ENCODE peak calls at places on chromosomes 1 and 21, in six cellular contexts. G is RWPE1; C is ovary; P is CD8-positive, alpha-beta T cell; Z is CD8-positive, alpha-beta memory T cell; H is A673. R is an unnamed sample.

GRCh38 chr21:17818158-17819113 is 720 bp downstream of the C21orf91 start:
- DNase-seq in G (peak), C (no peak), P (peak), Z (peak), H (peak), R (peak)

GRCh38 chr1:31937300-31938183 is 626 bp downstream of the PTP4A2 start:
- DNase-seq in G (peak), C (peak), P (peak), Z (peak), H (peak), R (peak)

GRCh38 chr1:47326271-47326670 is 7.3 kb upstream of the CMPK1 start:
- DNase-seq in G (no peak), C (no peak), P (no peak), Z (no peak), H (no peak), R (no peak)

GRCh38 chr1:101178341-101178687 is 58.5 kb upstream of the S1PR1 start:
- DNase-seq in G (no peak), C (no peak), P (no peak), Z (no peak), H (no peak), R (no peak)

GRCh38 chr1:88341436-88341835 is 342.6 kb upstream of the PKN2 start:
- DNase-seq in G (no peak), C (no peak), P (no peak), Z (no peak), H (no peak), R (no peak)

GRCh38 chr1:214678386-214678785 is 75.4 kb downstream of the CENPF start:
- DNase-seq in G (no peak), C (no peak), P (no peak), Z (no peak), H (no peak), R (no peak)

GRCh38 chr1:56387071-56387747 is 192.2 kb downstream of the PLPP3 start:
- DNase-seq in G (no peak), C (no peak), P (no peak), Z (no peak), H (no peak), R (no peak)

GRCh38 chr1:28510350-28511223 is 4.7 kb downstream of the RCC1 start:
- DNase-seq in G (no peak), C (no peak), P (no peak), Z (no peak), H (peak), R (no peak)

GRCh38 chr1:156124557-156125483 is 10.3 kb downstream of the LMNA start:
- DNase-seq in G (no peak), C (no peak), P (peak), Z (peak), H (peak), R (no peak)

GRCh38 chr1:118535901-118536300 is 350.9 kb upstream of the SPAG17 start:
- DNase-seq in G (no peak), C (no peak), P (no peak), Z (no peak), H (no peak), R (no peak)

GRCh38 chr21:26169611-26170470 is 729 bp downstream of the APP start:
- DNase-seq in G (peak), C (peak), P (peak), Z (no peak), H (peak), R (peak)

GRCh38 chr21:36428789-36429671 is 43.8 kb downstream of the CHAF1B start:
- DNase-seq in G (no peak), C (no peak), P (no peak), Z (no peak), H (no peak), R (no peak)

GRCh38 chr1:200048244-200048643 is 20.7 kb downstream of the NR5A2 start:
- DNase-seq in G (no peak), C (no peak), P (no peak), Z (no peak), H (no peak), R (no peak)

GRCh38 chr1:7783178-7783711 is 846 bp upstream of the PER3 start:
- DNase-seq in G (peak), C (no peak), P (no peak), Z (no peak), H (peak), R (no peak)

GRCh38 chr1:232386294-232386693 is 243.6 kb downstream of the SIPA1L2 start:
- DNase-seq in G (no peak), C (no peak), P (no peak), Z (no peak), H (no peak), R (no peak)

GRCh38 chr1:226135059-226135651 is 51.4 kb downstream of the ACBD3 start:
- DNase-seq in G (no peak), C (no peak), P (no peak), Z (no peak), H (no peak), R (no peak)

GRCh38 chr1:37945743-37946702 is 830 bp downstream of the INPP5B start:
- DNase-seq in G (no peak), C (peak), P (no peak), Z (no peak), H (no peak), R (no peak)

GRCh38 chr1:66556161-66556611 is 22.2 kb downstream of the SGIP1 start:
- DNase-seq in G (no peak), C (no peak), P (no peak), Z (no peak), H (no peak), R (no peak)

GRCh38 chr1:210232524-210233215 is at the start of gene SERTAD4:
- DNase-seq in G (peak), C (peak), P (no peak), Z (no peak), H (peak), R (no peak)

GRCh38 chr1:234961468-234962339 is 166.9 kb downstream of the TOMM20 start:
- DNase-seq in G (no peak), C (no peak), P (no peak), Z (no peak), H (no peak), R (no peak)

GRCh38 chr21:31922881-31923280 is 50.1 kb downstream of the HUNK start:
- DNase-seq in G (no peak), C (no peak), P (no peak), Z (no peak), H (no peak), R (no peak)

GRCh38 chr1:228646717-228647522 is 88.4 kb upstream of the RHOU start:
- DNase-seq in G (peak), C (peak), P (peak), Z (peak), H (peak), R (peak)

GRCh38 chr1:180953291-180953747 is 40.6 kb downstream of the KIAA1614 start:
- DNase-seq in G (peak), C (no peak), P (no peak), Z (peak), H (no peak), R (no peak)

GRCh38 chr1:227894306-227894721 is 53.4 kb downstream of the WNT9A start:
- DNase-seq in G (no peak), C (peak), P (peak), Z (peak), H (no peak), R (peak)

GRCh38 chr1:181255270-181255929 is 166.9 kb downstream of the IER5 start:
- DNase-seq in G (peak), C (no peak), P (no peak), Z (no peak), H (peak), R (no peak)

GRCh38 chr1:202860744-202861419 is 28.1 kb downstream of the RABIF start:
- DNase-seq in G (peak), C (no peak), P (peak), Z (no peak), H (peak), R (no peak)

GRCh38 chr21:32406405-32406804 is 6.1 kb upstream of the EVA1C start:
- DNase-seq in G (no peak), C (no peak), P (no peak), Z (no peak), H (no peak), R (no peak)

GRCh38 chr1:197902454-197903195 is at the start of gene C1orf53:
- DNase-seq in G (peak), C (peak), P (peak), Z (peak), H (peak), R (peak)

DNA sequence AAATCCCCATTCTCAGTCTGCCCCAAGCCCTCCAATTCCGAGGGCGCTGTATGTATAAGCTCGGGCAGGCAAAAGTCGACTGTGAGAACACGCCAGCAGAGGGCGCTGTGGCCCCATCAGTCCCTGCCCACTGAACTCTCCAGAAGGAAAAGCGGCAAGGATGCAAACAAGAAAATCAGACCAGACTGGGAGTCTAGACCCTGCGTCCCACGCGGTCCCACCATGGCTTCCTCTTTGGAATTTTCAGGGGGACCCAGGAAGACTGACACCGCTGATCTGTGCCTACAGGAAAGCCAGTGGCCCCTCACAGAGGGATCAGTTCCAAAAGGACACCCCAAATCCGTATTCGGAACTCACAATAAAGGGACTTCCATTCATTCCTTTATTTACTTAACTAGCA is 19.5 kb downstream of the TEX35 start:
- DNase-seq in G (peak), C (peak), P (peak), Z (peak), H (peak), R (peak)
- H3K27ac ChIP-seq in G (no peak), C (no peak), P (no peak), Z (no peak), H (no peak), R (no peak)

GRCh38 chr1:231324660-231325059 is 13.0 kb downstream of the EXOC8 start:
- DNase-seq in G (no peak), C (no peak), P (no peak), Z (no peak), H (no peak), R (no peak)

GRCh38 chr1:231322880-231323530 is 14.6 kb downstream of the EXOC8 start:
- DNase-seq in G (no peak), C (no peak), P (no peak), Z (no peak), H (no peak), R (no peak)

GRCh38 chr1:231329483-231329882 is 8.2 kb downstream of the EXOC8 start:
- DNase-seq in G (no peak), C (no peak), P (no peak), Z (no peak), H (no peak), R (no peak)

GRCh38 chr1:231326248-231326647 is 11.4 kb downstream of the EXOC8 start:
- DNase-seq in G (no peak), C (no peak), P (no peak), Z (no peak), H (no peak), R (no peak)

DNA sequence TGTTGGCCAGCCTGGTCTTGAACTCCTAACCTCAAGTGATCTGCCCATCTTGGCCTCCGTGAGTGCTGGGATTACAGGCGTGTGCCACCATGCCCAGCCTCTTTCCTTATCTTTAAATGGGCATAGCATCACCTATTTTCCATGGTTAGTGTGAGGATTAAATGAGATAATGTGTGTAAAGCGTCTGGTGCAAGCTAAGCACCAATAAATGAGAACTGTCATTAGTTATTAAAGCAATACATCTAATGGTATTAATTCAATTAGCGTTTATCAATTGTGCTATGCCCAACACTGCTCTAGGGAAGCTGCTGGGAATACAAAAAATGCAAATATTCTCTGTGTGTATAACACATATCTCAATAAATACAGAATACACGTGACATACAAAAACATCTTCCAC is 10.0 kb downstream of the EXOC8 start:
- DNase-seq in G (no peak), C (no peak), P (no peak), Z (no peak), H (no peak), R (no peak)
- H3K27ac ChIP-seq in G (no peak), C (no peak), P (no peak), Z (no peak), H (no peak), R (no peak)

DNA sequence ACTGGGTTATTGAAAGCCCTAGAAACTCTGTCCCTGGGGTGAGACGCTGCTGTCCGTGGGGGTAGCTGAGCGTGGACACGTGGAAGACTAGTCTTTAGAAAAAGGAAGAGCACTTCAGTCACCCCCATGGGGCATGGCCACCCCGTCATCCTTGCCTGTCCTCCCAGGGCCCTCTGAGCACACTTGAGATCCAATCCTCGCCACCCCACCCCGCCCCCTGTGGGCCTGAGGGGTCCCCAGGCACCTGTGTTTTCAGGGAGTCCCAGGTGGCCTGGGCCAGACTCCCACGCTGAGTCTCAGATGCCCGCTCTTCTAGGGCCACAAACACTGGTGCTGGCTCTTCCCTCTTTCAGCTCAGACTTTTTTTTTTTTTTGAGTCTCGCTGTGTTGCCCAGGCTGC is 2.5 kb downstream of the PRKCZ start:
- DNase-seq in G (no peak), C (no peak), P (no peak), Z (no peak), H (no peak), R (no peak)
- H3K27ac ChIP-seq in G (peak), C (no peak), P (no peak), Z (no peak), H (no peak), R (no peak)

DNA sequence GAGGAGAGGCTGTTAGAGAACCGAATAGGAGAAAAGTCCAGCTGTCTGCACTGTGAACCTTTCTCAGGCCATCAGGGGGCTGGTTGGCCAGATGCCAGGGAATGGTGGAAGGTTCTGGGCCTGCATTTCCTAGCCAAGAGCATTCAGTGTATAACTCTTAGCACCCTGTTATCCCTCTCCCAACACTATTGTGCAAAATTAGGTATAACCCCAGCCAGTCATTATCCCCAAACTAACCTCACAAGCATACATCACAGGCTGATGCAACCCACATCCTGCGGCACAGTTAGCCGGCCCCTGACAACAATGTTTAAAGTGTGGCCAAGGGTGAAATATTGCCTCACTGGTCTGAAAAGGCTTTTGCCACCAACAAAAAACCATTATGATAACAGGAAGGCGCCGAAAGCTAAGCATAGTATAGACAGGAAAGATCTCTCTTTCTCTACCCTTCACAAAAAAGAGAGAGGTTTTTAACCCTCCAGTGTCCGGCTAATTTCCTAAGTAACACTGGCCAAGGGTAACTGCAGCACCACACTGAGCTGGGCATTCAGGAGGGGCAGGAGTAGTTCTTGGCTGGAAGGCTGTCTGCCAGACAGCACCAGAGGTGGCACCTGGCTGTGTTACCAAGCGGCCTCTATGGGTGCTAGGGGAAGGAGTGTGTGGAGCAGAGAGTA is 77.3 kb upstream of the BCAR3 start:
- DNase-seq in G (no peak), C (no peak), P (no peak), Z (no peak), H (no peak), R (no peak)
- H3K27ac ChIP-seq in G (peak), C (no peak), P (no peak), Z (peak), H (no peak), R (no peak)

GRCh38 chr1:147586412-147586811 is 45.1 kb downstream of the BCL9 start:
- DNase-seq in G (no peak), C (no peak), P (no peak), Z (no peak), H (no peak), R (no peak)
- H3K27ac ChIP-seq in G (no peak), C (no peak), P (no peak), Z (no peak), H (no peak), R (no peak)

GRCh38 chr21:45542667-45543370 is 579 bp upstream of the SLC19A1 start:
- DNase-seq in G (peak), C (peak), P (peak), Z (no peak), H (no peak), R (no peak)
- H3K27ac ChIP-seq in G (peak), C (peak), P (peak), Z (no peak), H (peak), R (no peak)

DNA sequence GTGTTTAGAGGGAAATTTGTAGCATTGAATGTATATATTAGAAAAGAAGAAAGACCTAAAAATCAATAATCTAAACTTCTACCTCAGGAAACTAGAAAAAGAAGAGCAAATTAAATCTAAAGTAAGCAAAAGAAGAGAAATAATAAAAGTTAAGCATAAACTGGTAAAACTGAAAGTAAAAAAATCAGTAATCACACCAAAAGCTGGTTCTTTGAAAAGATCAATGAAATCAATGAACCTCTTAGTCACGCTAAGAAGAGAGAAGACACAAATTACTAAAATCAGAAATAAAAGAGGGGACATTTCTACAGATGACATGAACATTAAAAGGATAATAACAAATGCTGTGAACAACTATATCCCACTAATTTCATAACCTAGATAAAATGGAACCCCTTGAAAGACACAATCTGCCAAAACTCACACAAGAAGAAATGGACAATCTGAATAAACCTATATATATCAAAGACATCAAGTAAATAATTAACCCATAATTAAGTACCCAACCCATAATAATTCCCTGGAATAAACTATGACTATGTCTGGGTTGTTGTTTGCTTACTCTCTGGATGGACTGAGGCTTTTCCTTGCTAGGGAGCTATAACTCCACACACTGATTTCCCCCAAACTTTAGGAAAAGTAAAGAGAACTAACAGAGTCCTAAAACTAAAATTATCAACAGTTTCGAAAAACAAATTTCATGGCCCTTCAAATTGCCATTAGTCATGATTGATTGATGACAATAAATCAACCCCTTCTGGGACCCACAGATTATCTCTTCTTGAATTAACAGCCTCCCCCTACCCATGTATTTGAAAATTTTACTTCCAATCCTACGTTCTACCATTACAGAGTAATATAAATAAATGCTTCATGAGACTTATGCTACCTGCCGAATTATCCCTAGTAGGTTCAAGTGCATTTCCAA is 2.8 kb upstream of the CDC73 start:
- DNase-seq in G (no peak), C (no peak), P (no peak), Z (no peak), H (no peak), R (no peak)
- H3K27ac ChIP-seq in G (no peak), C (no peak), P (no peak), Z (no peak), H (no peak), R (no peak)

GRCh38 chr1:94658221-94658620 is 116.7 kb upstream of the F3 start:
- DNase-seq in G (no peak), C (no peak), P (no peak), Z (no peak), H (no peak), R (no peak)

GRCh38 chr1:94666797-94667196 is 125.2 kb upstream of the F3 start:
- DNase-seq in G (no peak), C (no peak), P (no peak), Z (no peak), H (peak), R (no peak)

GRCh38 chr1:94660994-94661393 is 119.4 kb upstream of the F3 start:
- DNase-seq in G (no peak), C (no peak), P (no peak), Z (no peak), H (no peak), R (no peak)

GRCh38 chr1:94656982-94657381 is 115.4 kb upstream of the F3 start:
- DNase-seq in G (no peak), C (no peak), P (no peak), Z (no peak), H (no peak), R (no peak)

DNA sequence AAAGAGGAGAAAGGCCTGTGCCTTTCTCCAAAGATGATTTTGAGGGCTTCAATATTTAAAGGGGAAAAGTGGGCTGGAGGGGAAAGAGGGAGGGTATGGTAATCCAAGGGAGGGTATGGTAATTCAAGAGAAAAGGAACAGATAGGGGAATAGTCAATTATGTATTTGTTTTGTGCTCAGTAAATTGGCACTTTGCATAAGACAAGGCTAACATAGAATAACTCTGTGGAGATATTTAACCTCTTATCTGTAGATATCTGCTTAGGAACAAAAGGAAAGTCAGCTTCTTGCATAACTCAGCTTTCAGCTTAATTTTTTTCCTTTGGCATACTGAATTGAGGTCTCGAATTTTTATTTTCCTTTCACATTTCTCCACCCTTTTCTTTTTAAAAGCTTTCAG is 119.9 kb upstream of the F3 start:
- DNase-seq in G (no peak), C (no peak), P (no peak), Z (no peak), H (no peak), R (no peak)
- H3K27ac ChIP-seq in G (no peak), C (peak), P (no peak), Z (no peak), H (no peak), R (no peak)

R was measured in CD4-positive, alpha-beta T cell.